ENCODE peak calls at places on chromosomes 5 and 9, in seven cellular contexts. One of them, this sample, is unnamed.

GRCh38 chr5:14168139-14168792 is 25.1 kb downstream of the TRIO start:
- DNase-seq in CD4-positive, alpha-beta T cell: no peak
- DNase-seq in body of pancreas: no peak
- DNase-seq in uterus: no peak
- DNase-seq in pancreas: no peak
- DNase-seq in psoas muscle: no peak
- DNase-seq in GM20000: peak
- DNase-seq in this sample: peak

GRCh38 chr9:93010056-93010455 is 48.4 kb upstream of the SUSD3 start:
- DNase-seq in CD4-positive, alpha-beta T cell: peak
- DNase-seq in body of pancreas: no peak
- DNase-seq in uterus: no peak
- DNase-seq in pancreas: no peak
- DNase-seq in psoas muscle: peak
- DNase-seq in GM20000: no peak
- DNase-seq in this sample: no peak

GRCh38 chr5:143153332-143154119 is 250.0 kb downstream of the NR3C1 start:
- DNase-seq in CD4-positive, alpha-beta T cell: no peak
- DNase-seq in body of pancreas: peak
- DNase-seq in uterus: peak
- DNase-seq in pancreas: no peak
- DNase-seq in psoas muscle: peak
- DNase-seq in GM20000: no peak
- DNase-seq in this sample: peak

GRCh38 chr9:106449528-106449927 is 413.4 kb upstream of the ZNF462 start:
- DNase-seq in CD4-positive, alpha-beta T cell: no peak
- DNase-seq in body of pancreas: no peak
- DNase-seq in uterus: no peak
- DNase-seq in pancreas: no peak
- DNase-seq in psoas muscle: no peak
- DNase-seq in GM20000: no peak
- DNase-seq in this sample: no peak

GRCh38 chr9:79812507-79813261 is 240.9 kb downstream of the TLE4 start:
- DNase-seq in CD4-positive, alpha-beta T cell: no peak
- DNase-seq in body of pancreas: no peak
- DNase-seq in uterus: no peak
- DNase-seq in pancreas: no peak
- DNase-seq in psoas muscle: no peak
- DNase-seq in GM20000: peak
- DNase-seq in this sample: no peak

GRCh38 chr9:34557421-34558321 is 31.9 kb downstream of the CNTFR start:
- DNase-seq in CD4-positive, alpha-beta T cell: no peak
- DNase-seq in body of pancreas: no peak
- DNase-seq in uterus: no peak
- DNase-seq in pancreas: no peak
- DNase-seq in psoas muscle: no peak
- DNase-seq in GM20000: no peak
- DNase-seq in this sample: no peak

GRCh38 chr5:94113087-94113486 is 371.7 kb upstream of the POU5F2 start:
- DNase-seq in CD4-positive, alpha-beta T cell: no peak
- DNase-seq in body of pancreas: no peak
- DNase-seq in uterus: no peak
- DNase-seq in pancreas: no peak
- DNase-seq in psoas muscle: no peak
- DNase-seq in GM20000: no peak
- DNase-seq in this sample: no peak

GRCh38 chr9:70261131-70261870 is 2.5 kb downstream of the SMC5 start:
- DNase-seq in CD4-positive, alpha-beta T cell: no peak
- DNase-seq in body of pancreas: no peak
- DNase-seq in uterus: no peak
- DNase-seq in pancreas: no peak
- DNase-seq in psoas muscle: no peak
- DNase-seq in GM20000: no peak
- DNase-seq in this sample: peak

GRCh38 chr5:21919417-21920022 is 933.6 kb downstream of the CDH12 start:
- DNase-seq in CD4-positive, alpha-beta T cell: no peak
- DNase-seq in body of pancreas: peak
- DNase-seq in uterus: no peak
- DNase-seq in pancreas: peak
- DNase-seq in psoas muscle: no peak
- DNase-seq in GM20000: peak
- DNase-seq in this sample: peak

GRCh38 chr9:133991211-133991921 is 758 bp downstream of the VAV2 start:
- DNase-seq in CD4-positive, alpha-beta T cell: no peak
- DNase-seq in body of pancreas: no peak
- DNase-seq in uterus: no peak
- DNase-seq in pancreas: peak
- DNase-seq in psoas muscle: peak
- DNase-seq in GM20000: peak
- DNase-seq in this sample: no peak

GRCh38 chr5:63878788-63879187 is 83.5 kb downstream of the HTR1A start:
- DNase-seq in CD4-positive, alpha-beta T cell: no peak
- DNase-seq in body of pancreas: no peak
- DNase-seq in uterus: no peak
- DNase-seq in pancreas: no peak
- DNase-seq in psoas muscle: no peak
- DNase-seq in GM20000: no peak
- DNase-seq in this sample: no peak
- TF ChIP-seq CTCF in CD4-positive, alpha-beta T cell: no peak
- TF ChIP-seq CTCF in body of pancreas: no peak
- TF ChIP-seq CTCF in uterus: no peak
- TF ChIP-seq CTCF in pancreas: no peak
- TF ChIP-seq CTCF in psoas muscle: no peak
- TF ChIP-seq CTCF in GM20000: no peak
- TF ChIP-seq CTCF in this sample: no peak

GRCh38 chr5:27240791-27241190 is 202.4 kb upstream of the CDH9 start:
- DNase-seq in CD4-positive, alpha-beta T cell: no peak
- DNase-seq in body of pancreas: no peak
- DNase-seq in uterus: no peak
- DNase-seq in pancreas: no peak
- DNase-seq in psoas muscle: no peak
- DNase-seq in GM20000: no peak
- DNase-seq in this sample: no peak

GRCh38 chr5:27241564-27242257 is 203.3 kb upstream of the CDH9 start:
- DNase-seq in CD4-positive, alpha-beta T cell: no peak
- DNase-seq in body of pancreas: no peak
- DNase-seq in uterus: no peak
- DNase-seq in pancreas: no peak
- DNase-seq in psoas muscle: no peak
- DNase-seq in GM20000: no peak
- DNase-seq in this sample: peak

DNA sequence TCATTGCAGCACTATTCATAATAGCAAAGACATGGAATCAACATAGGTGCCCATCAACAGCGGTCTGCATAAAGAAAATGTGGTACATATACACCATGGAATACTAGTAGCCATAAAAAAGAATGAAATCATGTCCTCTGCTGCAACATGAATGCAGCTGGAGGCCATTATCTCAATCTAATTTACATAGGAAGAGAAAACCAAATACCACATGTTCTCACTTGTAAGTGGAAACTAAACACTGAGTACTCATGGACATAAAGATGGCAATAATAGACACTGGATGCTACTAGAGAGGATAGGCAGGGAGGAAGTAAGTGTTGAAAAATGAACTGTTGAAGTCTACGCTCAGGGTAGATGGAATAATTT is 203.9 kb upstream of the CDH9 start:
- DNase-seq in CD4-positive, alpha-beta T cell: no peak
- DNase-seq in body of pancreas: no peak
- DNase-seq in uterus: no peak
- DNase-seq in pancreas: no peak
- DNase-seq in psoas muscle: no peak
- DNase-seq in GM20000: no peak
- DNase-seq in this sample: no peak
- TF ChIP-seq CTCF in CD4-positive, alpha-beta T cell: no peak
- TF ChIP-seq CTCF in body of pancreas: no peak
- TF ChIP-seq CTCF in uterus: no peak
- TF ChIP-seq CTCF in pancreas: no peak
- TF ChIP-seq CTCF in psoas muscle: no peak
- TF ChIP-seq CTCF in GM20000: no peak
- TF ChIP-seq CTCF in this sample: no peak

GRCh38 chr5:149796025-149796424 is 65.9 kb downstream of the PPARGC1B start:
- DNase-seq in CD4-positive, alpha-beta T cell: no peak
- DNase-seq in body of pancreas: no peak
- DNase-seq in uterus: no peak
- DNase-seq in pancreas: no peak
- DNase-seq in psoas muscle: no peak
- DNase-seq in GM20000: no peak
- DNase-seq in this sample: peak

GRCh38 chr5:149798466-149798865 is 68.4 kb downstream of the PPARGC1B start:
- DNase-seq in CD4-positive, alpha-beta T cell: no peak
- DNase-seq in body of pancreas: no peak
- DNase-seq in uterus: no peak
- DNase-seq in pancreas: no peak
- DNase-seq in psoas muscle: no peak
- DNase-seq in GM20000: no peak
- DNase-seq in this sample: no peak

GRCh38 chr5:149796836-149797235 is 66.7 kb downstream of the PPARGC1B start:
- DNase-seq in CD4-positive, alpha-beta T cell: no peak
- DNase-seq in body of pancreas: no peak
- DNase-seq in uterus: no peak
- DNase-seq in pancreas: no peak
- DNase-seq in psoas muscle: no peak
- DNase-seq in GM20000: no peak
- DNase-seq in this sample: no peak

GRCh38 chr5:149799119-149799623 is 69.1 kb downstream of the PPARGC1B start:
- DNase-seq in CD4-positive, alpha-beta T cell: no peak
- DNase-seq in body of pancreas: peak
- DNase-seq in uterus: peak
- DNase-seq in pancreas: no peak
- DNase-seq in psoas muscle: peak
- DNase-seq in GM20000: no peak
- DNase-seq in this sample: peak

DNA sequence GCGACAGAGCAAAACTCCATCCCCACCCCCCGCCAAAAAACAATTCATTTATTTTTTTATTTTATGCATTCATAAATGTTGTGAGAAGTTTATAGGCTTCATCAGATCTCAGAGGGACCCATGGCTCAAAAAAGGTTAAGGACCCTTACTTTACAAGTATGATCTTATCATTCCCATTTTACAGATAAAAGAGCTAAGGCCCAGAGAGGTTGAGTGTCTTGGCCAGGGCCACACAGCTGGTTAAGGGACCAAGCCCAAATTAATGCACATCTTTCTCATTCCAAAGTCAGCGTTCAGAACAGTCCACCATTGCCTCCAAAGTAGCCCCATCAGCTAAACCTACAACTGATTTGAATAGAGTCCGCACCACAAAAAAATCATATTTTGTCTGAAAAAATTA is 67.8 kb downstream of the PPARGC1B start:
- DNase-seq in CD4-positive, alpha-beta T cell: no peak
- DNase-seq in body of pancreas: no peak
- DNase-seq in uterus: no peak
- DNase-seq in pancreas: no peak
- DNase-seq in psoas muscle: no peak
- DNase-seq in GM20000: no peak
- DNase-seq in this sample: no peak
- TF ChIP-seq CTCF in CD4-positive, alpha-beta T cell: no peak
- TF ChIP-seq CTCF in body of pancreas: no peak
- TF ChIP-seq CTCF in uterus: no peak
- TF ChIP-seq CTCF in pancreas: no peak
- TF ChIP-seq CTCF in psoas muscle: no peak
- TF ChIP-seq CTCF in GM20000: no peak
- TF ChIP-seq CTCF in this sample: no peak

GRCh38 chr5:29079771-29080170 is 2041.4 kb upstream of the CDH9 start:
- DNase-seq in CD4-positive, alpha-beta T cell: no peak
- DNase-seq in body of pancreas: no peak
- DNase-seq in uterus: no peak
- DNase-seq in pancreas: no peak
- DNase-seq in psoas muscle: no peak
- DNase-seq in GM20000: no peak
- DNase-seq in this sample: no peak
- TF ChIP-seq CTCF in CD4-positive, alpha-beta T cell: no peak
- TF ChIP-seq CTCF in body of pancreas: no peak
- TF ChIP-seq CTCF in uterus: no peak
- TF ChIP-seq CTCF in pancreas: no peak
- TF ChIP-seq CTCF in psoas muscle: no peak
- TF ChIP-seq CTCF in GM20000: no peak
- TF ChIP-seq CTCF in this sample: no peak

This sample was measured in IMR-90.